ENCODE peak calls at places on chromosomes 13 and 19, in five cellular contexts. One of them, this sample, is unnamed.

GRCh38 chr19:39169143-39169810 is 27.5 kb upstream of the NCCRP1 start:
- DNase-seq in fibroblast of the aortic adventitia: no peak
- DNase-seq in ascending aorta: no peak
- DNase-seq in progenitor cell of endocrine pancreas: no peak
- DNase-seq in AG09309: no peak
- DNase-seq in this sample: no peak

GRCh38 chr19:44685877-44686276 is 13.1 kb upstream of the CEACAM16 start:
- DNase-seq in fibroblast of the aortic adventitia: peak
- DNase-seq in progenitor cell of endocrine pancreas: no peak
- DNase-seq in ascending aorta: no peak
- DNase-seq in AG09309: peak
- DNase-seq in this sample: no peak

GRCh38 chr19:8552810-8553209 is 24.4 kb downstream of the MYO1F start:
- DNase-seq in AG09309: no peak
- DNase-seq in fibroblast of the aortic adventitia: peak
- DNase-seq in ascending aorta: no peak
- DNase-seq in progenitor cell of endocrine pancreas: no peak
- DNase-seq in this sample: no peak

GRCh38 chr19:3188627-3189596 is 3.2 kb downstream of the NCLN start:
- DNase-seq in ascending aorta: no peak
- DNase-seq in fibroblast of the aortic adventitia: no peak
- DNase-seq in progenitor cell of endocrine pancreas: no peak
- DNase-seq in AG09309: no peak
- DNase-seq in this sample: no peak

GRCh38 chr19:14550201-14550754 is 20.9 kb downstream of the TECR start:
- DNase-seq in fibroblast of the aortic adventitia: no peak
- DNase-seq in progenitor cell of endocrine pancreas: no peak
- DNase-seq in AG09309: no peak
- DNase-seq in ascending aorta: no peak
- DNase-seq in this sample: no peak

GRCh38 chr19:55368106-55368505 is 2.2 kb downstream of the IL11 start:
- DNase-seq in progenitor cell of endocrine pancreas: no peak
- DNase-seq in ascending aorta: no peak
- DNase-seq in fibroblast of the aortic adventitia: no peak
- DNase-seq in AG09309: no peak
- DNase-seq in this sample: no peak

GRCh38 chr19:13038306-13039210 is 43.3 kb downstream of the NFIX start:
- DNase-seq in ascending aorta: no peak
- DNase-seq in AG09309: no peak
- DNase-seq in progenitor cell of endocrine pancreas: no peak
- DNase-seq in fibroblast of the aortic adventitia: no peak
- DNase-seq in this sample: no peak

GRCh38 chr13:26749285-26749684 is 11.3 kb downstream of the GPR12 start:
- DNase-seq in fibroblast of the aortic adventitia: no peak
- DNase-seq in AG09309: no peak
- DNase-seq in ascending aorta: no peak
- DNase-seq in progenitor cell of endocrine pancreas: no peak
- DNase-seq in this sample: no peak

GRCh38 chr19:29843180-29844051 is 31.6 kb downstream of the CCNE1 start:
- DNase-seq in fibroblast of the aortic adventitia: peak
- DNase-seq in AG09309: no peak
- DNase-seq in ascending aorta: no peak
- DNase-seq in progenitor cell of endocrine pancreas: no peak
- DNase-seq in this sample: no peak

DNA sequence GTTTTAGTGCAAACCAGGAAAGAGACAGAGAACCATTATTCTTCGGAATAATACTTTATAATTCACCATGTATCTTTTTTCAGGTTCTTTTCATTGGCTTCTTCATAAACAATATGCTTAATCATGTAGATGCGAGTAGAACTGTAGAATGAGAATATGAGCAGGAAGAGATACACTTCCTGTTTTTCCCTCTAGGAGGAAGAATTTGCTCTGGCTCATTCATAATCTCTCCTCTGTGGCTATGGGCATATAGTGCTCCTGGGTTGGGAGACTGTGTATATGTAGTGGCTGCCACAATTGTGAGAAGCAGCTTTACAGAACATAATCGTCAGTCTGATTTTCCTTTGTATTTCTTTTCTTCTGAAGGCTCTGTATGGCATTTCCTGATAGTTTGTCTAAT is 2.8 kb upstream of the DCLK1 start:
- DNase-seq in AG09309: no peak
- DNase-seq in fibroblast of the aortic adventitia: peak
- DNase-seq in ascending aorta: no peak
- DNase-seq in progenitor cell of endocrine pancreas: no peak
- DNase-seq in this sample: no peak
- TF ChIP-seq CTCF in AG09309: no peak
- TF ChIP-seq CTCF in fibroblast of the aortic adventitia: peak
- TF ChIP-seq CTCF in ascending aorta: no peak
- TF ChIP-seq CTCF in progenitor cell of endocrine pancreas: peak
- TF ChIP-seq CTCF in this sample: no peak

DNA sequence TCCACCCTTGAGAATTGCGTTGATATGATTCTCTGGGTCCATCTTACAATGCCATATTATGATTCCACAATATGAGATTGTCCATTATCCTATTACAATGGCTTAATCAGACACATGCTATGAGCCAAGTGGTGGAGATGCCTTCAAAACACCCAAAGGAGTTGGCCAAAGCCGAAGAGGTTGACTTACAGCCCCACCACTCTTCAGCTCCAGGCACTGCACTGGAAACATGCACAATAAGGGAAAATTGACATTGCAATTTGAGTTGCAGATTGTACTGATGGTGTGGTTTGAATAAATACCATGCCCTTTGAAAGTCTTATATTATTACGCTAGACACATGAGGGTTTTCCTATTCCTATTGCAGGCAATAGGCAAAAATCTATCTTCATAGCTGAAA is 75.4 kb upstream of the TNFSF11 start:
- DNase-seq in progenitor cell of endocrine pancreas: no peak
- DNase-seq in fibroblast of the aortic adventitia: peak
- DNase-seq in AG09309: no peak
- DNase-seq in ascending aorta: no peak
- DNase-seq in this sample: no peak
- TF ChIP-seq CTCF in progenitor cell of endocrine pancreas: no peak
- TF ChIP-seq CTCF in fibroblast of the aortic adventitia: peak
- TF ChIP-seq CTCF in AG09309: no peak
- TF ChIP-seq CTCF in ascending aorta: no peak
- TF ChIP-seq CTCF in this sample: no peak

DNA sequence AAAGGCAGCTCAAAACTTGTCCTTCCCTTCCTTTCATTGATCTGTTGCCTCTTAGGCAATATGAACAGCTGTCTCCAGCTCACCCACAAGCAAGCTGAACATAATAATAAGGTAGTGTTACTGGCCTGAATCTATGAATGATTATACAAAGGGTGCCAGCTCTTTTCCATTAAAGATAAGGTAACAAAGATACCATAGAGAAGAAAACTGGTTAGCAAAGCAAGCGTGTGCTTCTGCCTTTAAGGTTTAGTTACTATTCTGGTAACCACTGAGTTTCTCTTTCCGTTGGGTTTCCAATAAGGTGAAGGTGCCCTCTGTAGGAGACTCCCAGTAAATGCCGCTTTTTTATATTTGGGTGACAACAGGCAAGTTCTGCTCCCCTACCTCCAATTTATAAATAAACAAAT is 12.1 kb upstream of the DACH1 start:
- DNase-seq in AG09309: no peak
- DNase-seq in ascending aorta: no peak
- DNase-seq in progenitor cell of endocrine pancreas: no peak
- DNase-seq in fibroblast of the aortic adventitia: no peak
- DNase-seq in this sample: no peak
- TF ChIP-seq CTCF in AG09309: no peak
- TF ChIP-seq CTCF in ascending aorta: no peak
- TF ChIP-seq CTCF in progenitor cell of endocrine pancreas: peak
- TF ChIP-seq CTCF in fibroblast of the aortic adventitia: no peak
- TF ChIP-seq CTCF in this sample: peak

DNA sequence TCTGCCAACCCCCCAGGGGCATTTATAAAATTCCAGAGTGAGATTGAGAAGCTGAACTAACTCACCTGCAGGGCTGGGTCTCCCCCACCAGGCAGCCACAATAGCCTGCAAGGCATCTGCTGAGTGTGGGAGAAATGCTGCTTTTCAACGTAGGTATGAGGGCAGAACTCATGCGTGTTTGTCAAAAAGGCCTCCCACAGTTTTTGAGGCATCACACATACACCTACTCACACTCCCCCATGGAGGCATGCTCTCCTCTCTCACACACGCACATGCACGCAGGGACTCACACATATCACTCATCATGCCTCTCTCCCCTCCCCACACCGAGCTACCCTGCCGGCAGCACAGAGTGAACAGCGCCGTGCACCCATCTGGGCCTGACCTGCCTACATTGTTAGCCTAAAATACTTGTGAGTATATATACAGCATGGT is 390.5 kb downstream of the FGF9 start:
- DNase-seq in progenitor cell of endocrine pancreas: no peak
- DNase-seq in fibroblast of the aortic adventitia: no peak
- DNase-seq in ascending aorta: no peak
- DNase-seq in AG09309: no peak
- DNase-seq in this sample: no peak
- TF ChIP-seq CTCF in progenitor cell of endocrine pancreas: no peak
- TF ChIP-seq CTCF in fibroblast of the aortic adventitia: no peak
- TF ChIP-seq CTCF in ascending aorta: no peak
- TF ChIP-seq CTCF in AG09309: no peak
- TF ChIP-seq CTCF in this sample: no peak

GRCh38 chr19:48633148-48634035 is 3.8 kb downstream of the DBP start:
- DNase-seq in progenitor cell of endocrine pancreas: no peak
- DNase-seq in AG09309: no peak
- DNase-seq in ascending aorta: no peak
- DNase-seq in fibroblast of the aortic adventitia: no peak
- DNase-seq in this sample: no peak
- TF ChIP-seq CTCF in progenitor cell of endocrine pancreas: no peak
- TF ChIP-seq CTCF in AG09309: no peak
- TF ChIP-seq CTCF in ascending aorta: no peak
- TF ChIP-seq CTCF in fibroblast of the aortic adventitia: no peak
- TF ChIP-seq CTCF in this sample: no peak

GRCh38 chr13:79477968-79478367 is 3.0 kb upstream of the NDFIP2 start:
- DNase-seq in progenitor cell of endocrine pancreas: no peak
- DNase-seq in fibroblast of the aortic adventitia: no peak
- DNase-seq in ascending aorta: no peak
- DNase-seq in AG09309: no peak
- DNase-seq in this sample: no peak
- TF ChIP-seq CTCF in progenitor cell of endocrine pancreas: no peak
- TF ChIP-seq CTCF in fibroblast of the aortic adventitia: no peak
- TF ChIP-seq CTCF in ascending aorta: no peak
- TF ChIP-seq CTCF in AG09309: no peak
- TF ChIP-seq CTCF in this sample: no peak

GRCh38 chr19:53068199-53068598 is 23.7 kb downstream of the ERVV-2 start:
- DNase-seq in ascending aorta: no peak
- DNase-seq in fibroblast of the aortic adventitia: no peak
- DNase-seq in progenitor cell of endocrine pancreas: no peak
- DNase-seq in AG09309: no peak
- DNase-seq in this sample: no peak
- TF ChIP-seq CTCF in ascending aorta: no peak
- TF ChIP-seq CTCF in fibroblast of the aortic adventitia: no peak
- TF ChIP-seq CTCF in progenitor cell of endocrine pancreas: no peak
- TF ChIP-seq CTCF in AG09309: no peak
- TF ChIP-seq CTCF in this sample: no peak

GRCh38 chr19:31402931-31403330 is 53.7 kb upstream of the TSHZ3 start:
- DNase-seq in AG09309: no peak
- DNase-seq in fibroblast of the aortic adventitia: peak
- DNase-seq in progenitor cell of endocrine pancreas: no peak
- DNase-seq in ascending aorta: no peak
- DNase-seq in this sample: no peak
- TF ChIP-seq CTCF in AG09309: no peak
- TF ChIP-seq CTCF in fibroblast of the aortic adventitia: no peak
- TF ChIP-seq CTCF in progenitor cell of endocrine pancreas: no peak
- TF ChIP-seq CTCF in ascending aorta: no peak
- TF ChIP-seq CTCF in this sample: no peak

DNA sequence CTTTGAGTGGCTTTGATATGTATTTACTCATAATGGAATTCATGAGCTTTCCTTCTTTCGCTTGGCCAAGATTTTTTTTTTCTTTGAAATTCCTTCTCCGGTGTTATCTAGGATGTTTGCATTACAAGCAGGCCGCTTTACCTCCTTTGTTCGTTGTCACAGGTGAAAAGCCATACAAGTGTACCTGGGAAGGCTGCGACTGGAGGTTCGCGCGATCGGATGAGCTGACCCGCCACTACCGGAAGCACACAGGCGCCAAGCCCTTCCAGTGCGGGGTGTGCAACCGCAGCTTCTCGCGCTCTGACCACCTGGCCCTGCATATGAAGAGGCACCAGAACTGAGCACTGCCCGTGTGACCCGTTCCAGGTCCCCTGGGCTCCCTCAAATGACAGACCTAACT is 16.7 kb downstream of the KLF5 start:
- DNase-seq in AG09309: no peak
- DNase-seq in fibroblast of the aortic adventitia: no peak
- DNase-seq in ascending aorta: no peak
- DNase-seq in progenitor cell of endocrine pancreas: no peak
- DNase-seq in this sample: no peak
- TF ChIP-seq CTCF in AG09309: no peak
- TF ChIP-seq CTCF in fibroblast of the aortic adventitia: no peak
- TF ChIP-seq CTCF in ascending aorta: no peak
- TF ChIP-seq CTCF in progenitor cell of endocrine pancreas: no peak
- TF ChIP-seq CTCF in this sample: no peak

GRCh38 chr13:64471916-64472315 is 2758.2 kb downstream of the PCDH9 start:
- DNase-seq in ascending aorta: no peak
- DNase-seq in fibroblast of the aortic adventitia: peak
- DNase-seq in progenitor cell of endocrine pancreas: no peak
- DNase-seq in AG09309: peak
- DNase-seq in this sample: no peak
- TF ChIP-seq CTCF in ascending aorta: no peak
- TF ChIP-seq CTCF in fibroblast of the aortic adventitia: peak
- TF ChIP-seq CTCF in progenitor cell of endocrine pancreas: peak
- TF ChIP-seq CTCF in AG09309: peak
- TF ChIP-seq CTCF in this sample: peak

This sample was measured in AG09319.